ENCODE peak calls at places on chromosomes 5 and 9, in five cellular contexts. T, C, D, J and A are unnamed samples.

GRCh38 chr5:74382864-74383618 is 257.5 kb downstream of the ENC1 start:
- DNase-seq in T (no peak), C (peak; percentile 54), D (peak; percentile 80), J (no peak), A (no peak)

GRCh38 chr5:103929310-103930003 is 366.9 kb upstream of the NUDT12 start:
- DNase-seq in T (no peak), C (no peak), D (no peak), J (no peak), A (no peak)

GRCh38 chr9:75201480-75202209 is 113.3 kb downstream of the OSTF1 start:
- DNase-seq in T (no peak), C (no peak), D (no peak), J (no peak), A (no peak)

GRCh38 chr5:3856036-3856435 is 260.4 kb downstream of the IRX1 start:
- DNase-seq in T (no peak), C (no peak), D (no peak), J (no peak), A (no peak)

GRCh38 chr9:650362-650761 is 191.1 kb upstream of the DMRT1 start:
- DNase-seq in T (peak; percentile 49), C (peak; percentile 22), D (no peak), J (no peak), A (no peak)

GRCh38 chr9:108047264-108047663 is 557.7 kb upstream of the KLF4 start:
- DNase-seq in T (no peak), C (peak; percentile 39), D (peak; percentile 83), J (no peak), A (no peak)

GRCh38 chr5:169177431-169177694 is 123.6 kb downstream of the SLIT3 start:
- DNase-seq in T (no peak), C (no peak), D (no peak), J (no peak), A (no peak)

GRCh38 chr5:146947181-146947941 is 68.8 kb upstream of the PPP2R2B start:
- DNase-seq in T (no peak), C (peak; percentile 4), D (peak; percentile 8), J (no peak), A (peak; percentile 20)

GRCh38 chr5:135526924-135527323 is 8.8 kb downstream of the NEUROG1 start:
- DNase-seq in T (no peak), C (no peak), D (no peak), J (no peak), A (no peak)

GRCh38 chr5:83378624-83379259 is 92.8 kb upstream of the VCAN start:
- DNase-seq in T (peak; percentile 38), C (no peak), D (no peak), J (peak; percentile 7), A (no peak)

GRCh38 chr9:133726401-133727276 is 11.5 kb downstream of the SARDH start:
- DNase-seq in T (peak; percentile 68), C (peak; percentile 50), D (peak; percentile 60), J (no peak), A (no peak)

GRCh38 chr5:127042593-127042992 is 12.2 kb upstream of the MARCHF3 start:
- DNase-seq in T (no peak), C (peak; percentile 49), D (no peak), J (no peak), A (no peak)

GRCh38 chr5:55232194-55232984 is 1.0 kb downstream of the CCNO start:
- DNase-seq in T (peak; percentile 63), C (no peak), D (peak; percentile 35), J (no peak), A (peak; percentile 38)

GRCh38 chr9:106862115-106862945 is 636 bp upstream of the ZNF462 start:
- DNase-seq in T (peak; percentile 74), C (peak; percentile 52), D (peak; percentile 68), J (no peak), A (peak; percentile 54)

GRCh38 chr5:158777647-158778368 is 321.9 kb downstream of the EBF1 start:
- DNase-seq in T (no peak), C (no peak), D (no peak), J (no peak), A (no peak)

GRCh38 chr5:172840077-172840777 is 6.2 kb downstream of the ERGIC1 start:
- DNase-seq in T (no peak), C (no peak), D (no peak), J (no peak), A (no peak)

GRCh38 chr9:70998962-70999361 is 122.5 kb downstream of the TRPM3 start:
- DNase-seq in T (no peak), C (peak; percentile 27), D (peak; percentile 16), J (no peak), A (no peak)

GRCh38 chr5:144582046-144582445 is 411.4 kb downstream of the KCTD16 start:
- DNase-seq in T (no peak), C (no peak), D (no peak), J (no peak), A (no peak)

GRCh38 chr9:108258640-108259039 is 597.1 kb downstream of the ACTL7B start:
- DNase-seq in T (no peak), C (no peak), D (no peak), J (no peak), A (no peak)

GRCh38 chr9:132194508-132194907 is 32.6 kb downstream of the NTNG2 start:
- DNase-seq in T (no peak), C (no peak), D (no peak), J (no peak), A (no peak)

GRCh38 chr9:95515272-95516113 is 1.3 kb downstream of the PTCH1 start:
- DNase-seq in T (peak; percentile 60), C (no peak), D (peak; percentile 11), J (no peak), A (no peak)

GRCh38 chr5:155728857-155729683 is 597.9 kb upstream of the SGCD start:
- DNase-seq in T (peak; percentile 53), C (no peak), D (peak; percentile 1), J (no peak), A (peak; percentile 27)

GRCh38 chr5:90191352-90192045 is 218.1 kb downstream of the CETN3 start:
- DNase-seq in T (no peak), C (no peak), D (no peak), J (no peak), A (no peak)

GRCh38 chr9:74771262-74771585 is 116.5 kb downstream of the TRPM6 start:
- DNase-seq in T (no peak), C (no peak), D (no peak), J (no peak), A (no peak)

GRCh38 chr5:119655081-119655480 is 25.7 kb downstream of the FAM170A start:
- DNase-seq in T (no peak), C (no peak), D (peak; percentile 59), J (no peak), A (no peak)

GRCh38 chr5:171433352-171433698 is 13.9 kb downstream of the FGF18 start:
- DNase-seq in T (no peak), C (no peak), D (no peak), J (no peak), A (no peak)

GRCh38 chr9:123807241-123807640 is 122.7 kb downstream of the DENND1A start:
- DNase-seq in T (no peak), C (no peak), D (no peak), J (no peak), A (no peak)

GRCh38 chr5:143229426-143229895 is 174.0 kb downstream of the NR3C1 start:
- DNase-seq in T (no peak), C (no peak), D (no peak), J (no peak), A (no peak)

GRCh38 chr9:70083429-70083828 is 39.8 kb downstream of the MAMDC2 start:
- DNase-seq in T (no peak), C (no peak), D (no peak), J (no peak), A (peak; percentile 17)

GRCh38 chr5:133285583-133286021 is 233.8 kb downstream of the HSPA4 start:
- DNase-seq in T (no peak), C (peak; percentile 51), D (peak; percentile 29), J (no peak), A (no peak)

DNA sequence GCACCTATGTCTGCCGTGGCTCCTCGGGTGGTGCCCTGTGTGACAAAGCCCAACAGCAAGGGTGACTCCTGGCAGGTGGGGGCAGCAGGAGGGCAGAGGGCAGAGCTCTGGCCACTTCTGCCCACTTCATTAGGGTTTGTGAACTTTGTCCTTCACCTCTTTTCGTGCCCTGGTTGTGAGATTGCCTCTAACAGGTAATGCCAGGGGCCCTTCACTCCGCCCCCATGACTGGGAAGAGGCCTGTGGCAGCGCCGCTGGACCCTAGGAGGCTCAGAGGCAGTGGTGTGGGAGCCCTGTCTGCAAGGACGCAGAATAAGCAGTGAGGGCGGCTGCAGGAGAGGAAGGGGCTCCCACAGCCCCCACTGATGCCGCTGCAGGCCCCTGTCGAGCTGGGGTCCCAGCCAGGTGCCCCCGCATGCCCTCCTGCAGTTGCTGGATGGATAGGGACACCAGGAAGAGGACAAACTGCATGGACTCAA is 108.7 kb upstream of the LMX1B start:
- DNase-seq in T (no peak), C (no peak), D (no peak), J (no peak), A (no peak)
- H4K91ac ChIP-seq in T (no peak overlapping the region), C (no peak overlapping the region), D (peak overlapping the region; percentile 16), J (no peak overlapping the region), A (no peak overlapping the region)

GRCh38 chr9:112754578-112754977 is 4.0 kb downstream of the SNX30 start:
- DNase-seq in T (no peak), C (peak; percentile 71), D (no peak), J (peak; percentile 23), A (no peak)

GRCh38 chr9:112757300-112757883 is 6.8 kb downstream of the SNX30 start:
- DNase-seq in T (no peak), C (peak; percentile 45), D (no peak), J (no peak), A (no peak)

GRCh38 chr9:112753725-112754124 is 3.2 kb downstream of the SNX30 start:
- DNase-seq in T (no peak), C (peak; percentile 94), D (peak; percentile 87), J (no peak), A (no peak)

GRCh38 chr9:112755059-112755458 is 4.5 kb downstream of the SNX30 start:
- DNase-seq in T (no peak), C (peak; percentile 31), D (no peak), J (no peak), A (no peak)

DNA sequence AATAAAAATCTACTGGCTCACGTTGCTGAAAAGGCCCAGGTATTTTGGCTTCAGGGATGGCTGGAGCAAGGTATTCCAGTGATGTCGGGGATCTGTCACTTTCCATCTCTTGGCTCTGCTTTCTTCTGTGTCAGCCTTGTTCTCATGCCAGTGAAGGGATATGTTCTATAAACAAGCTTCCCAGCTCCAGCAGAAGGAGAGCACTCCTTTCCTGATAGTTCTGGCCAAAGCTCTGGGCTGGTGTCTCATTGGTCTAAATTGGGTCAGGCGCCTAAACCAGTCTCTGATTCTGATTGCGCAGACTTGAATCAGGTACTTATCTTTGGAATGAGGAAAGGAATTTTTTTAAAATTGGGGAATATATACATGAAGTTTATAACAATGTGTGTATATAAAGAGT is 5.1 kb downstream of the SNX30 start:
- DNase-seq in T (no peak), C (peak; percentile 60), D (no peak), J (no peak), A (no peak)
- H2BK15ac ChIP-seq in T (no peak overlapping the region), C (no peak overlapping the region), D (no peak overlapping the region), J (no peak overlapping the region), A (no peak overlapping the region)

GRCh38 chr9:35923598-35923926 is 14.3 kb downstream of the SPAAR start:
- DNase-seq in T (no peak), C (no peak), D (no peak), J (no peak), A (no peak)
- H4K91ac ChIP-seq in T (no peak overlapping the region), C (peak overlapping the region; percentile 99), D (no peak overlapping the region), J (no peak overlapping the region), A (no peak overlapping the region)

DNA sequence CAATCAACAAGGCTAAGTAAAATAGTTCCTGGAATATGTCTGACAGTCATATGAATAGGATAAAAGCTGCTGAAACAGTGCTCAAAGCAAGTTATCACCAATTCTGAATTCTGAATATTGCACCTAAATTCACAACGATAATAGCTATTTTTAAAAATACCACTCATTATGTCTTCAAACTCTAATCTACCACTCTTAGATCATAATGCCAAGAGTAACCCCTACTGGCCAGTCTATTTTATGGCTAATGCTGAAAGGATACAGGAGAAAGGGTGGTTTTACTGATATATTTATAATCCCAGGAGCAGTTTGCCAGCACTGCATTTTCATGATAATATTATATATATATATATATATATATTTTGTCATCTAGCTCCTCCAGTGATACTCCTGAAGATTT is 232.8 kb downstream of the PDE4D start:
- DNase-seq in T (no peak), C (peak; percentile 2), D (peak; percentile 46), J (no peak), A (no peak)
- H2BK15ac ChIP-seq in T (no peak overlapping the region), C (no peak overlapping the region), D (no peak overlapping the region), J (no peak overlapping the region), A (no peak overlapping the region)